ENCODE peak calls at places on chromosomes 7 and 10, in six cellular contexts. One of them, this sample, is unnamed.

GRCh38 chr10:43089519-43089918 is 12.7 kb downstream of the RET start:
- DNase-seq in pancreas: no peak
- DNase-seq in HTR-8/SVneo: no peak
- DNase-seq in endothelial cell: no peak
- DNase-seq in frontal cortex: no peak
- DNase-seq in cardiac fibroblast: no peak
- DNase-seq in this sample: no peak

GRCh38 chr10:17086865-17087264 is 42.7 kb downstream of the CUBN start:
- DNase-seq in cardiac fibroblast: no peak
- DNase-seq in endothelial cell: no peak
- DNase-seq in pancreas: no peak
- DNase-seq in HTR-8/SVneo: no peak
- DNase-seq in frontal cortex: no peak
- DNase-seq in this sample: no peak

GRCh38 chr10:119161680-119162079 is 3.8 kb downstream of the SFXN4 start:
- DNase-seq in endothelial cell: no peak
- DNase-seq in pancreas: no peak
- DNase-seq in cardiac fibroblast: peak
- DNase-seq in HTR-8/SVneo: no peak
- DNase-seq in frontal cortex: peak
- DNase-seq in this sample: no peak

GRCh38 chr10:50431118-50431517 is 179.8 kb upstream of the ASAH2 start:
- DNase-seq in pancreas: no peak
- DNase-seq in cardiac fibroblast: peak
- DNase-seq in frontal cortex: peak
- DNase-seq in HTR-8/SVneo: no peak
- DNase-seq in endothelial cell: no peak
- DNase-seq in this sample: no peak

GRCh38 chr10:77974396-77975074 is 48.0 kb upstream of the DLG5 start:
- DNase-seq in endothelial cell: peak
- DNase-seq in pancreas: no peak
- DNase-seq in cardiac fibroblast: peak
- DNase-seq in HTR-8/SVneo: no peak
- DNase-seq in frontal cortex: no peak
- DNase-seq in this sample: no peak

GRCh38 chr10:89458760-89459159 is 44.4 kb downstream of the IFIT5 start:
- DNase-seq in cardiac fibroblast: peak
- DNase-seq in endothelial cell: no peak
- DNase-seq in pancreas: no peak
- DNase-seq in frontal cortex: no peak
- DNase-seq in HTR-8/SVneo: no peak
- DNase-seq in this sample: no peak

GRCh38 chr7:77281780-77282478 is 82.3 kb upstream of the FGL2 start:
- DNase-seq in cardiac fibroblast: no peak
- DNase-seq in frontal cortex: no peak
- DNase-seq in pancreas: no peak
- DNase-seq in endothelial cell: no peak
- DNase-seq in HTR-8/SVneo: no peak
- DNase-seq in this sample: no peak

GRCh38 chr10:79418886-79419595 is 26.4 kb downstream of the ZCCHC24 start:
- DNase-seq in frontal cortex: no peak
- DNase-seq in pancreas: peak
- DNase-seq in cardiac fibroblast: no peak
- DNase-seq in endothelial cell: no peak
- DNase-seq in HTR-8/SVneo: no peak
- DNase-seq in this sample: no peak

GRCh38 chr10:70126700-70127395 is 5.8 kb downstream of the AIFM2 start:
- DNase-seq in HTR-8/SVneo: no peak
- DNase-seq in endothelial cell: no peak
- DNase-seq in pancreas: peak
- DNase-seq in cardiac fibroblast: no peak
- DNase-seq in frontal cortex: no peak
- DNase-seq in this sample: no peak

GRCh38 chr7:94301024-94301588 is 93.6 kb upstream of the COL1A2 start:
- DNase-seq in endothelial cell: peak
- DNase-seq in pancreas: peak
- DNase-seq in cardiac fibroblast: peak
- DNase-seq in frontal cortex: no peak
- DNase-seq in HTR-8/SVneo: peak
- DNase-seq in this sample: peak

GRCh38 chr7:8590225-8590624 is 156.8 kb downstream of the NXPH1 start:
- DNase-seq in cardiac fibroblast: no peak
- DNase-seq in frontal cortex: no peak
- DNase-seq in HTR-8/SVneo: no peak
- DNase-seq in pancreas: no peak
- DNase-seq in endothelial cell: no peak
- DNase-seq in this sample: no peak

GRCh38 chr7:157684596-157685429 is 348.0 kb downstream of the DNAJB6 start:
- DNase-seq in pancreas: no peak
- DNase-seq in frontal cortex: no peak
- DNase-seq in endothelial cell: no peak
- DNase-seq in HTR-8/SVneo: no peak
- DNase-seq in cardiac fibroblast: no peak
- DNase-seq in this sample: no peak

GRCh38 chr10:87045434-87045938 is 25.4 kb downstream of the FAM25A start:
- DNase-seq in pancreas: no peak
- DNase-seq in HTR-8/SVneo: no peak
- DNase-seq in frontal cortex: no peak
- DNase-seq in cardiac fibroblast: no peak
- DNase-seq in endothelial cell: no peak
- DNase-seq in this sample: no peak

GRCh38 chr7:29194594-29195417 is at the start of gene CHN2:
- DNase-seq in HTR-8/SVneo: peak
- DNase-seq in frontal cortex: peak
- DNase-seq in pancreas: peak
- DNase-seq in cardiac fibroblast: peak
- DNase-seq in endothelial cell: peak
- DNase-seq in this sample: peak

GRCh38 chr7:131530137-131530536 is 26.3 kb downstream of the PODXL start:
- DNase-seq in cardiac fibroblast: no peak
- DNase-seq in endothelial cell: no peak
- DNase-seq in HTR-8/SVneo: no peak
- DNase-seq in pancreas: no peak
- DNase-seq in frontal cortex: no peak
- DNase-seq in this sample: no peak

GRCh38 chr10:102796407-102797176 is 40.6 kb downstream of the CYP17A1 start:
- DNase-seq in HTR-8/SVneo: no peak
- DNase-seq in pancreas: no peak
- DNase-seq in cardiac fibroblast: peak
- DNase-seq in endothelial cell: no peak
- DNase-seq in frontal cortex: peak
- DNase-seq in this sample: no peak

GRCh38 chr7:102291056-102291915 is 4.6 kb downstream of the SH2B2 start:
- DNase-seq in endothelial cell: no peak
- DNase-seq in cardiac fibroblast: no peak
- DNase-seq in pancreas: no peak
- DNase-seq in HTR-8/SVneo: no peak
- DNase-seq in frontal cortex: no peak
- DNase-seq in this sample: no peak

GRCh38 chr7:145168427-145168826 is 332.6 kb upstream of the TPK1 start:
- DNase-seq in endothelial cell: no peak
- DNase-seq in pancreas: no peak
- DNase-seq in HTR-8/SVneo: no peak
- DNase-seq in frontal cortex: no peak
- DNase-seq in cardiac fibroblast: no peak
- DNase-seq in this sample: no peak

GRCh38 chr10:79022565-79023488 is 45.9 kb upstream of the ZMIZ1 start:
- DNase-seq in pancreas: peak
- DNase-seq in endothelial cell: no peak
- DNase-seq in HTR-8/SVneo: no peak
- DNase-seq in cardiac fibroblast: peak
- DNase-seq in frontal cortex: no peak
- DNase-seq in this sample: no peak

GRCh38 chr7:5694221-5694754 is 87.2 kb downstream of the RNF216 start:
- DNase-seq in frontal cortex: no peak
- DNase-seq in HTR-8/SVneo: peak
- DNase-seq in pancreas: no peak
- DNase-seq in endothelial cell: no peak
- DNase-seq in cardiac fibroblast: peak
- DNase-seq in this sample: no peak

GRCh38 chr7:129781128-129781855 is 169.8 kb downstream of the NRF1 start:
- DNase-seq in endothelial cell: no peak
- DNase-seq in pancreas: peak
- DNase-seq in cardiac fibroblast: no peak
- DNase-seq in frontal cortex: no peak
- DNase-seq in HTR-8/SVneo: no peak
- DNase-seq in this sample: no peak

GRCh38 chr10:13051126-13051694 is 48.8 kb upstream of the OPTN start:
- DNase-seq in pancreas: no peak
- DNase-seq in frontal cortex: no peak
- DNase-seq in HTR-8/SVneo: no peak
- DNase-seq in cardiac fibroblast: no peak
- DNase-seq in endothelial cell: no peak
- DNase-seq in this sample: no peak

GRCh38 chr7:155211173-155211572 is 86.5 kb upstream of the INSIG1 start:
- DNase-seq in pancreas: peak
- DNase-seq in cardiac fibroblast: no peak
- DNase-seq in endothelial cell: no peak
- DNase-seq in HTR-8/SVneo: no peak
- DNase-seq in frontal cortex: no peak
- DNase-seq in this sample: no peak

GRCh38 chr7:98870071-98870651 is 347 bp upstream of the TMEM130 start:
- DNase-seq in HTR-8/SVneo: peak
- DNase-seq in endothelial cell: no peak
- DNase-seq in frontal cortex: peak
- DNase-seq in cardiac fibroblast: peak
- DNase-seq in pancreas: peak
- DNase-seq in this sample: no peak

GRCh38 chr10:97333601-97334369 is 744 bp downstream of the FRAT2 start:
- DNase-seq in frontal cortex: no peak
- DNase-seq in HTR-8/SVneo: no peak
- DNase-seq in cardiac fibroblast: peak
- DNase-seq in pancreas: peak
- DNase-seq in endothelial cell: peak
- DNase-seq in this sample: no peak

GRCh38 chr10:124640538-124641231 is 103.5 kb downstream of the FAM53B start:
- DNase-seq in endothelial cell: no peak
- DNase-seq in pancreas: no peak
- DNase-seq in HTR-8/SVneo: no peak
- DNase-seq in frontal cortex: no peak
- DNase-seq in cardiac fibroblast: no peak
- DNase-seq in this sample: no peak

GRCh38 chr7:128814496-128814895 is 15.7 kb upstream of the FLNC start:
- DNase-seq in HTR-8/SVneo: no peak
- DNase-seq in cardiac fibroblast: no peak
- DNase-seq in endothelial cell: no peak
- DNase-seq in pancreas: no peak
- DNase-seq in frontal cortex: peak
- DNase-seq in this sample: no peak

GRCh38 chr7:46153583-46153950 is 232.5 kb upstream of the IGFBP3 start:
- DNase-seq in frontal cortex: no peak
- DNase-seq in cardiac fibroblast: no peak
- DNase-seq in HTR-8/SVneo: no peak
- DNase-seq in pancreas: no peak
- DNase-seq in endothelial cell: no peak
- DNase-seq in this sample: no peak

GRCh38 chr7:156639426-156640256 is 933 bp upstream of the RNF32 start:
- DNase-seq in cardiac fibroblast: no peak
- DNase-seq in pancreas: peak
- DNase-seq in frontal cortex: no peak
- DNase-seq in HTR-8/SVneo: no peak
- DNase-seq in endothelial cell: no peak
- DNase-seq in this sample: peak

This sample was measured in SW 1271.